ENCODE peak calls at places on chromosomes 13 and 19, in eight cellular contexts. P, U, Q, M, D, O, C and G are unnamed samples.

GRCh38 chr19:532578-533484 is 1.3 kb downstream of the CDC34 start:
- DNase-seq in P (peak), U (peak), Q (peak), M (peak), D (peak), O (peak), C (peak), G (peak)

GRCh38 chr13:112325941-112326645 is 50.1 kb upstream of the SPACA7 start:
- DNase-seq in P (peak), U (no peak), Q (no peak), M (no peak), D (no peak), O (no peak), C (no peak), G (no peak)

GRCh38 chr19:15702590-15702930 is 25.3 kb upstream of the OR10H2 start:
- DNase-seq in P (no peak), U (peak), Q (no peak), M (peak), D (peak), O (peak), C (peak), G (peak)

GRCh38 chr19:33677745-33678426 is 56.1 kb downstream of the CHST8 start:
- DNase-seq in P (no peak), U (no peak), Q (no peak), M (no peak), D (no peak), O (no peak), C (no peak), G (no peak)

GRCh38 chr13:32663660-32664059 is 77.4 kb downstream of the PDS5B start:
- DNase-seq in P (no peak), U (no peak), Q (no peak), M (no peak), D (no peak), O (no peak), C (no peak), G (no peak)

GRCh38 chr19:19053508-19054314 is 10.1 kb upstream of the SLC25A42 start:
- DNase-seq in P (peak), U (peak), Q (peak), M (peak), D (no peak), O (peak), C (peak), G (no peak)

GRCh38 chr13:36904219-36904618 is 15.8 kb downstream of the SMAD9 start:
- DNase-seq in P (no peak), U (peak), Q (no peak), M (no peak), D (no peak), O (no peak), C (no peak), G (no peak)

GRCh38 chr13:60645552-60646138 is 248.6 kb downstream of the TDRD3 start:
- DNase-seq in P (no peak), U (no peak), Q (no peak), M (no peak), D (no peak), O (no peak), C (no peak), G (no peak)

GRCh38 chr13:33228645-33229445 is 56.7 kb downstream of the STARD13 start:
- DNase-seq in P (peak), U (no peak), Q (peak), M (peak), D (no peak), O (peak), C (no peak), G (peak)

GRCh38 chr19:9872618-9873242 is 37.6 kb downstream of the PIN1 start:
- DNase-seq in P (no peak), U (no peak), Q (no peak), M (no peak), D (no peak), O (no peak), C (no peak), G (no peak)

GRCh38 chr13:48817166-48817802 is 158.4 kb upstream of the FNDC3A start:
- DNase-seq in P (no peak), U (no peak), Q (no peak), M (no peak), D (no peak), O (peak), C (no peak), G (no peak)

GRCh38 chr13:51221674-51222509 is at the start of gene FAM124A:
- DNase-seq in P (peak), U (peak), Q (no peak), M (peak), D (no peak), O (peak), C (peak), G (peak)

GRCh38 chr13:73274147-73274546 is 215.3 kb downstream of the KLF5 start:
- DNase-seq in P (no peak), U (no peak), Q (no peak), M (peak), D (no peak), O (no peak), C (no peak), G (no peak)

GRCh38 chr19:16542894-16543498 is 759 bp upstream of the CHERP start:
- DNase-seq in P (no peak), U (no peak), Q (peak), M (peak), D (no peak), O (peak), C (no peak), G (no peak)

GRCh38 chr13:26590951-26591350 is 33.5 kb downstream of the WASF3 start:
- DNase-seq in P (peak), U (no peak), Q (no peak), M (no peak), D (no peak), O (no peak), C (no peak), G (no peak)

GRCh38 chr19:45455707-45456499 is 11.9 kb upstream of the FOSB start:
- DNase-seq in P (peak), U (peak), Q (peak), M (peak), D (peak), O (no peak), C (peak), G (no peak)

GRCh38 chr19:3389876-3390361 is 23.5 kb downstream of the NFIC start:
- DNase-seq in P (no peak), U (no peak), Q (no peak), M (peak), D (no peak), O (no peak), C (no peak), G (no peak)

GRCh38 chr19:32201661-32202060 is 143.7 kb upstream of the ZNF507 start:
- DNase-seq in P (no peak), U (no peak), Q (peak), M (no peak), D (no peak), O (peak), C (no peak), G (peak)

GRCh38 chr19:18306903-18307681 is 15.8 kb downstream of the LSM4 start:
- DNase-seq in P (no peak), U (no peak), Q (no peak), M (no peak), D (no peak), O (peak), C (no peak), G (no peak)

GRCh38 chr13:80141114-80141849 is 199.6 kb downstream of the SPRY2 start:
- DNase-seq in P (peak), U (no peak), Q (peak), M (peak), D (no peak), O (no peak), C (no peak), G (no peak)

GRCh38 chr19:11264452-11265176 is 2.3 kb upstream of the DOCK6 start:
- DNase-seq in P (peak), U (peak), Q (no peak), M (no peak), D (no peak), O (no peak), C (peak), G (no peak)

GRCh38 chr13:42971670-42972355 is 20.2 kb downstream of the EPSTI1 start:
- DNase-seq in P (no peak), U (no peak), Q (peak), M (peak), D (no peak), O (no peak), C (no peak), G (no peak)

GRCh38 chr19:41264581-41265375 is 606 bp downstream of the HNRNPUL1 start:
- DNase-seq in P (peak), U (peak), Q (peak), M (peak), D (peak), O (peak), C (peak), G (peak)

GRCh38 chr13:52782486-52783448 is 43.1 kb upstream of the CNMD start:
- DNase-seq in P (no peak), U (no peak), Q (no peak), M (no peak), D (no peak), O (no peak), C (no peak), G (no peak)

GRCh38 chr13:32737111-32737571 is 150.9 kb downstream of the PDS5B start:
- DNase-seq in P (no peak), U (no peak), Q (no peak), M (peak), D (no peak), O (peak), C (no peak), G (peak)

GRCh38 chr19:31301306-31301980 is 47.8 kb downstream of the TSHZ3 start:
- DNase-seq in P (no peak), U (no peak), Q (no peak), M (no peak), D (no peak), O (no peak), C (no peak), G (no peak)

GRCh38 chr19:33214621-33215020 is 11.0 kb downstream of the SLC7A10 start:
- DNase-seq in P (peak), U (no peak), Q (peak), M (peak), D (no peak), O (no peak), C (no peak), G (no peak)

GRCh38 chr19:17933414-17934129 is 757 bp downstream of the CCDC124 start:
- DNase-seq in P (peak), U (no peak), Q (peak), M (peak), D (no peak), O (no peak), C (no peak), G (no peak)

GRCh38 chr13:48547663-48548092 is 14.8 kb upstream of the RCBTB2 start:
- DNase-seq in P (no peak), U (no peak), Q (no peak), M (no peak), D (no peak), O (no peak), C (no peak), G (no peak)

GRCh38 chr19:39613597-39613996 is 11.3 kb downstream of the LGALS13 start:
- DNase-seq in P (no peak), U (no peak), Q (no peak), M (no peak), D (no peak), O (no peak), C (no peak), G (no peak)

GRCh38 chr13:97781891-97782305 is 171.6 kb upstream of the IPO5 start:
- DNase-seq in P (no peak), U (no peak), Q (no peak), M (no peak), D (no peak), O (no peak), C (no peak), G (no peak)

DNA sequence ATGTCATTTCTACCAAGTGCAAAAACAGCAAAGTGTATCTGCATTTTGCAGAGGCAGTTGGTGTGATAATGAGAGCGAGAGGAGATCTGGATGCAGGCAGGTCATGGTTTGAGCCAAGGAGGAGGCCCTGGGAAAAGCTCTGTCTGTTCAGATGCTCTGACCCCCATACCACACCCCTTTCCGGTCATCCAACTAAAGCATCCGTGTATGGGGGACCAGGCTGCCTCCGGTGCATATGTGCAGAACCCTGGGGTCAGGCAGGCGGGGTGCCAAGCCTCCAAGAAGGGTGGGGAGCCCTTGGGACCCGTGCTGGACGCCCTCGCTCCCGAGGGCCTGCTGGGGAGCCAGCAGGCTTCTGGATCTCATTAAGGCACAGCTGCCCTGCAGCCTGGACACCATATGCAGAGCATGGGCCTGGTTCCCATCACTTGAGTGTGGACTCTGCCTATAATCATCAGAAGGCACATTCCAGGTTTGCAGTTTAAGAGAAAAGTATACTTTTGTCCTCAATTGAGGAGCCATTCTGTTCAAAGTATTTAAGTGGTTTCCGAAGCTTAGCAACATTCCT is 56.1 kb downstream of the ALOX5AP start:
- DNase-seq in P (no peak), U (no peak), Q (no peak), M (peak), D (no peak), O (no peak), C (no peak), G (no peak)
- H3K4me3 ChIP-seq in P (no peak), U (no peak), Q (no peak), M (no peak), D (no peak), O (no peak), C (no peak), G (no peak)

DNA sequence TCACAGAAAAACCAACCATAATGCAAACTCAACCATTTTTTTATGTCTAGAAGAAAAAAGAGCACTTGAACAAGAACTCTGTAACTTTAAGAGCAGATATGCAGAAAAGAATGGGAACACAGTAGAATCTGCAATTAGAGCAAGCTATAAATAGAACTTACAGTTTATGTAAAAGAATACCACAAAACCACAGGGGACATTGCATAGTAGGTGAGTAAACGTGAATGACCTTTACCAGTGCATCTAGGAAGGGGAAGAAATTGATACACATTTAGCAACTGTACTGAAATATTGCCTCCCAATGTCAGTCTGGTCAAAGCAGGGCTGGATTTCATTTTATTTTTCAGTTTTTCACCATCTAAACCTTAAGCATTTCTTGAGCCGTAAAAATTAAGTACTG is 242.2 kb upstream of the EDNRB start:
- DNase-seq in P (no peak), U (no peak), Q (no peak), M (peak), D (no peak), O (no peak), C (no peak), G (no peak)
- H3K4me3 ChIP-seq in P (no peak), U (no peak), Q (no peak), M (no peak), D (no peak), O (no peak), C (no peak), G (no peak)

GRCh38 chr13:21055511-21056045 is 5.8 kb downstream of the LATS2 start:
- DNase-seq in P (no peak), U (no peak), Q (no peak), M (peak), D (no peak), O (no peak), C (no peak), G (no peak)
- H3K4me3 ChIP-seq in P (no peak), U (no peak), Q (no peak), M (peak), D (no peak), O (no peak), C (no peak), G (no peak)

GRCh38 chr19:4539169-4539696 is 603 bp downstream of the LRG1 start:
- DNase-seq in P (peak), U (no peak), Q (no peak), M (no peak), D (no peak), O (no peak), C (no peak), G (no peak)
- H3K4me3 ChIP-seq in P (no peak), U (peak), Q (no peak), M (no peak), D (peak), O (no peak), C (no peak), G (no peak)

GRCh38 chr19:13169769-13170168 is 19.6 kb downstream of the IER2 start:
- DNase-seq in P (peak), U (peak), Q (peak), M (peak), D (peak), O (no peak), C (peak), G (no peak)

GRCh38 chr19:13176345-13176744 is 26.1 kb downstream of the IER2 start:
- DNase-seq in P (no peak), U (no peak), Q (no peak), M (no peak), D (no peak), O (no peak), C (no peak), G (no peak)

GRCh38 chr19:13171146-13171545 is 20.9 kb downstream of the IER2 start:
- DNase-seq in P (no peak), U (no peak), Q (no peak), M (no peak), D (no peak), O (no peak), C (no peak), G (no peak)

GRCh38 chr19:13173129-13173737 is 23.0 kb downstream of the IER2 start:
- DNase-seq in P (no peak), U (no peak), Q (no peak), M (no peak), D (no peak), O (no peak), C (no peak), G (no peak)

GRCh38 chr19:13172335-13173128 is 22.3 kb downstream of the IER2 start:
- DNase-seq in P (peak), U (peak), Q (peak), M (peak), D (peak), O (peak), C (peak), G (no peak)
- H3K4me3 ChIP-seq in P (no peak), U (no peak), Q (no peak), M (no peak), D (no peak), O (peak), C (no peak), G (no peak)

GRCh38 chr13:75479102-75479501 is 2.9 kb downstream of the TBC1D4 start:
- DNase-seq in P (no peak), U (no peak), Q (no peak), M (no peak), D (no peak), O (no peak), C (no peak), G (no peak)

GRCh38 chr13:75480691-75481175 is 1.2 kb downstream of the TBC1D4 start:
- DNase-seq in P (peak), U (peak), Q (no peak), M (peak), D (peak), O (peak), C (peak), G (peak)

GRCh38 chr13:75481176-75482069 is 546 bp downstream of the TBC1D4 start:
- DNase-seq in P (peak), U (peak), Q (no peak), M (no peak), D (no peak), O (peak), C (peak), G (no peak)

GRCh38 chr13:75482070-75482819 is at the start of gene TBC1D4:
- DNase-seq in P (peak), U (peak), Q (peak), M (peak), D (peak), O (peak), C (peak), G (peak)

DNA sequence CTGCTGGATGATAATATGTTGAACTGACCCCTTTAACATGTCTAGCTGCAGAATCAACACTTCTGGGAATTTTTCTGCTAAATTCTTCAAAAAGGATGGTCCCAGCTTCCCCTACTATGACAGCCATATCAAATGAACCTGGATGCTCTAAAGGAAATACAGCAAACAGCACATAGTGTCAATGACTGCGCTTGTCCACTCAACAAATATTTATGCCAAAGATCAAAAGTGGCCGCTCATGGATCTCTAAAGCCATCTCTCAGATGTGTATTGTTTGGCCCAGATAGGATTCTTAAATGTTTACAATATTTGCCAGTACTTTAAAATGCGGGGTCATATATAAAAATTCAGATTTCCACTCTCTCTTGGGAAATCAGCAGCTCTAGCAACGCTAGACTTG is 3.3 kb downstream of the TBC1D4 start:
- DNase-seq in P (no peak), U (no peak), Q (no peak), M (no peak), D (no peak), O (no peak), C (no peak), G (no peak)
- H3K4me3 ChIP-seq in P (no peak), U (no peak), Q (no peak), M (no peak), D (peak), O (no peak), C (no peak), G (no peak)